ENCODE peak calls at places on chromosomes 5 and 9, in six cellular contexts. I, N, A, U, V and L are unnamed samples.

GRCh38 chr5:136004436-136004835 is 24.4 kb upstream of the TGFBI start:
- DNase-seq in I (no peak), A (no peak), V (no peak), N (no peak), U (no peak), L (no peak)

GRCh38 chr9:95383198-95383673 is 65.7 kb upstream of the FANCC start:
- DNase-seq in V (peak), N (no peak), U (no peak), I (peak), A (no peak), L (no peak)

GRCh38 chr5:61252643-61252925 is 79.5 kb upstream of the ZSWIM6 start:
- DNase-seq in I (no peak), A (no peak), V (no peak), N (no peak), U (no peak), L (no peak)

GRCh38 chr5:56190500-56190899 is 42.6 kb downstream of the ANKRD55 start:
- DNase-seq in U (peak), I (no peak), A (no peak), V (no peak), N (no peak), L (peak)

GRCh38 chr5:23084815-23085214 is 231.7 kb upstream of the CDH12 start:
- DNase-seq in V (no peak), A (peak), I (no peak), U (peak), N (no peak), L (no peak)

GRCh38 chr5:90037646-90038045 is 371.9 kb downstream of the CETN3 start:
- DNase-seq in A (no peak), I (no peak), U (no peak), N (peak), V (no peak), L (no peak)

GRCh38 chr5:33488558-33489355 is 48.0 kb downstream of the TARS1 start:
- DNase-seq in U (no peak), A (no peak), I (no peak), V (no peak), N (no peak), L (no peak)

GRCh38 chr9:16146661-16147060 is 593.8 kb downstream of the CCDC171 start:
- DNase-seq in U (no peak), I (no peak), N (no peak), V (no peak), A (no peak), L (no peak)